ENCODE peak calls at places on chromosomes 12 and 14, in seven cellular contexts. O is HCT116, L is H1, V is K562, E is SK-N-SH, G is GM12878, A is HepG2. B is an unnamed sample.

GRCh38 chr12:20368653-20369163 is 371 bp downstream of the PDE3A start:
- DNase-seq in L (no peak), V (no peak), E (peak; percentile 72), G (no peak), O (no peak), A (no peak), B (no peak)

GRCh38 chr12:127729381-127729780 is 537.6 kb upstream of the TMEM132C start:
- DNase-seq in A (no peak), E (no peak), V (no peak), O (no peak), L (no peak), G (no peak), B (no peak)

GRCh38 chr12:85422766-85423165 is 142.7 kb downstream of the ALX1 start:
- DNase-seq in E (no peak), V (no peak), O (no peak), A (no peak), G (no peak), L (no peak), B (no peak)

GRCh38 chr12:131005161-131006035 is 51.7 kb downstream of the ADGRD1 start:
- DNase-seq in V (no peak), A (no peak), L (no peak), G (no peak), O (no peak), E (no peak), B (no peak)

GRCh38 chr12:131436922-131437705 is 273.8 kb upstream of the SFSWAP start:
- DNase-seq in V (no peak), E (no peak), O (no peak), A (no peak), G (no peak), L (no peak), B (no peak)

GRCh38 chr12:2215709-2216560 is 163.1 kb downstream of the CACNA1C start:
- DNase-seq in V (no peak), G (no peak), A (no peak), L (no peak), E (no peak), O (no peak), B (no peak)

GRCh38 chr14:55705651-55706340 is 125.8 kb downstream of the KTN1 start:
- DNase-seq in V (no peak), E (no peak), G (no peak), O (no peak), L (no peak), A (peak; percentile 6), B (peak; percentile 94)

GRCh38 chr14:36518586-36519430 is 1.2 kb downstream of the NKX2-1 start:
- DNase-seq in V (no peak), O (no peak), A (no peak), G (no peak), E (peak; percentile 26), L (no peak), B (no peak)

GRCh38 chr14:96660667-96661066 is 136.5 kb upstream of the VRK1 start:
- DNase-seq in L (no peak), G (no peak), V (no peak), E (no peak), A (no peak), O (no peak), B (no peak)

DNA sequence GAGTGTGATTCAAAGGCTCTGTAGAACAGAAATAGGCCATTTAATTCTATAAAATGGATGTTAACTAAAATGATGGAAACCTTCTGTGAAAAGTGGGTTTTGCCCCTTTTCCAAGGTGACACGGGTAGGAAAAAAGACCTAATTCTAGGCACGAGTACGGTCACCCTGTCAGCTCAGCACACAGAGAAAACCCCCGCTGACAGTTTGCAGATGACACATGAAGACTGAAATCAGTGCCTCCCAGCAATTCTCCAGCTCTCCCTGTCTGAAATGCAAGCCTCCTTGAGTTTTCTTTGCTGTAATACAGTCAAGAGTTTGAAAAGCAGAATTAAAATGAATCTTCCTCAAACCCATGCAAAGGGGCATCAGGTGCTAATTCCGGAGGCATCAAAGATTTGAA is 230.0 kb downstream of the TMEM132D start:
- DNase-seq in E (no peak), L (no peak), A (no peak), V (no peak), O (no peak), G (no peak), B (no peak)
- TF ChIP-seq JUND in E (no peak), L (no peak), A (no peak), V (no peak), O (no peak), G (no peak), B (no peak)

DNA sequence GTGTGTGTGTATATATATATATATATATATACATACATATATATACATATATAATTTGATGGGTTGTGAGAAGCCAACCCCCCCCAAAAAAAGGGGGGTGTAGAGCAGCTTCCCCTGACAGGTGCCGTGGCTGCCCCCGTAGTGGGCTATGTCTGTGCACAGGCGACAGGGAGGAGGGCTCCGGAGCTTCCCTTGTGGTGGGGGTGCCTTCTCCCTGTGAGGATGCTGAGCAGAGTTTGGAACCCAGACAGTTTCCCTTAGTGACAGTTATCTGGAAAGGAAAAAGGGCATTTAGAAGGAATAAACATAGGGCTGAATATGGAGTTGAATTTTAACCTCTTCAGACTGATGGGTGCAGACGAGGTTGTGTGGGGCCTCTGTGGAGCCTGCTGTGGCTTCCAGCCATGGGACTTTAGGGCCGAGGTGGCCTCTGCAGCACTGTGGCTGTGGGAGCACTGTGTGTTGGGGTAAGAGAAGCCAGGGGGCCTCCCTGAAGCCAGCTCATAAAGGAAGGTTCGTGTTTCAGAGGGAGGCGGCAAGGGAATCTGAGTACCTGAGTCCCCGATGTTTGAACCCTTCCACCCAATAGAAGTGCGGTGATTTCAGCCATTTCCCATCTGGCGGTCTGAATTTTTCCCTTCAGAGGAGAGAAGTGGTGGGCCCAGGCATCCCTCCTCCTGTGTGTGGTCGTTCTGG is 19.8 kb downstream of the XRCC3 start:
- DNase-seq in E (peak; percentile 44), L (no peak), A (no peak), V (no peak), G (no peak), O (no peak), B (no peak)
- TF ChIP-seq JUND in E (no peak), L (no peak), A (no peak), V (no peak), G (no peak), O (no peak), B (no peak)

DNA sequence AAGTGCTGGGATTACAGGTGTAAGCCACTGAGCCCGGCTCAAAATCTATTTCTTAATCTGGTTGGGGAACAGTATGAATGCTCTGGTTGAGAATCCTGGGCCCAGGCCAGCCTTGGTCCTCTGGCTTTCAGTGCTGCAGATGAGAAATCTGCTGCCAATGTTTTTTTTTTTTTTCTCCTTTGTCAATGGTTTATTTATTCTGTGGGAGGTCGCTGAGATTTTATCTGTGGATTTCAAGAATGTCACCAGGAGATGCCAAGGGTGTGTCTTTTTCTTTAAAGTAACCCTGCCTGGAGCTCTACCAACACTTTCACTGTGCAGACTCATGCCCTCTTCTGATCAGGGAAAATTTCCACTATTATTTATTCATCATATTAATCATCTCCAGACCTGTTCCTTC is 3.6 kb downstream of the SLC25A29 start:
- DNase-seq in E (no peak), A (no peak), L (no peak), V (no peak), O (no peak), G (no peak), B (no peak)
- TF ChIP-seq JUND in E (no peak), A (no peak), L (no peak), V (no peak), O (no peak), G (no peak), B (no peak)

GRCh38 chr12:90576707-90577106 is 378.3 kb downstream of the CCER1 start:
- DNase-seq in G (no peak), E (no peak), A (no peak), L (no peak), O (no peak), V (no peak), B (no peak)

GRCh38 chr12:90572778-90573177 is 382.2 kb downstream of the CCER1 start:
- DNase-seq in E (no peak), L (no peak), G (no peak), V (no peak), O (no peak), A (no peak), B (no peak)

GRCh38 chr12:90574676-90575075 is 380.3 kb downstream of the CCER1 start:
- DNase-seq in E (no peak), A (no peak), G (no peak), L (no peak), V (no peak), O (no peak), B (no peak)

GRCh38 chr12:90575995-90576394 is 379.0 kb downstream of the CCER1 start:
- DNase-seq in E (no peak), A (no peak), V (no peak), G (no peak), L (no peak), O (no peak), B (no peak)
- TF ChIP-seq JUND in E (no peak), A (no peak), V (no peak), G (no peak), L (no peak), O (no peak), B (no peak)

DNA sequence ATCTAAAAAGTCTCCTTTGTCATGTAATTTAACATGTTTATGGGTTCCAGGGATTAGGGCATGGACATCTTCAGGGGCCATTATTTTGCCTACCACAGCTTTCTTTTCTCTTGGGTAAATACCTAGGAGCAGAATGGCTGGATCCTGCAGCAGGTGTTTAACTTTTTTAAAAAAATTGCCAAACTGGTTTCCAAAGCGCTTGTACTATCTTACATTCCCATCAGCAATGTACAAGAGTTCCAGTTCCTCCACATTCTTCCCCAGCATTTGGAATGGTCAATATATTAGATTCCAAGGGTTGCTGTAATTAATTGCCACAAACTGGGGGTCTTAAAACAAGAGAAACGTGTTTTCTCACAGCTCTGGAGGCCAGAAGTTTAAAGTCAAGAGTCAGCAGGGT is 27.7 kb upstream of the MYL2 start:
- DNase-seq in V (no peak), G (no peak), A (no peak), E (no peak), O (no peak), L (no peak), B (peak; percentile 98)
- TF ChIP-seq JUND in V (no peak), G (no peak), A (no peak), E (no peak), O (no peak), L (no peak), B (peak; percentile 84)

GRCh38 chr12:40692617-40693502 is 621 bp downstream of the CNTN1 start:
- DNase-seq in E (peak; percentile 66), A (no peak), G (no peak), V (no peak), O (no peak), L (no peak), B (peak; percentile 21)

GRCh38 chr12:40693503-40693863 is 1.2 kb downstream of the CNTN1 start:
- DNase-seq in G (no peak), V (no peak), A (no peak), O (peak; percentile 27), L (no peak), E (peak; percentile 50), B (peak; percentile 32)

GRCh38 chr12:40701756-40702155 is 9.5 kb downstream of the CNTN1 start:
- DNase-seq in E (no peak), A (no peak), L (no peak), V (no peak), O (no peak), G (no peak), B (no peak)

GRCh38 chr12:40691913-40692616 is at the start of gene CNTN1:
- DNase-seq in G (no peak), O (peak; percentile 36), L (peak; percentile 89), V (no peak), E (peak; percentile 97), A (no peak), B (peak; percentile 78)

GRCh38 chr12:40697566-40698257 is 5.5 kb downstream of the CNTN1 start:
- DNase-seq in A (no peak), V (no peak), G (no peak), L (no peak), O (no peak), E (peak; percentile 58), B (peak; percentile 84)
- TF ChIP-seq JUND in A (no peak), V (no peak), G (no peak), L (no peak), O (no peak), E (no peak), B (no peak)